ENCODE peak calls at places on chromosomes 13 and 19, in eight cellular contexts. I, C, Z, W, R, Q, L and V are unnamed samples.

GRCh38 chr19:50203281-50204080 is at the start of gene MYH14:
- DNase-seq in Q (peak; percentile 96), Z (peak; percentile 52), C (peak; percentile 84), W (no peak), R (peak; percentile 86), L (no peak), I (peak; percentile 70), V (no peak)

GRCh38 chr13:113288880-113289279 is 8.2 kb upstream of the LAMP1 start:
- DNase-seq in I (no peak), C (no peak), L (no peak), Z (no peak), R (no peak), Q (no peak), W (no peak), V (no peak)

GRCh38 chr13:61410669-61411297 is 4.9 kb downstream of the PCDH20 start:
- DNase-seq in Q (no peak), C (peak; percentile 29), R (no peak), L (peak; percentile 8), Z (no peak), W (no peak), I (peak; percentile 35), V (no peak)

GRCh38 chr19:33150852-33151518 is 19.1 kb downstream of the WDR88 start:
- DNase-seq in W (no peak), C (no peak), I (no peak), R (no peak), Q (no peak), Z (no peak), L (no peak), V (no peak)

GRCh38 chr13:73451120-73452029 is 392.6 kb downstream of the KLF5 start:
- DNase-seq in C (no peak), Z (no peak), I (no peak), R (no peak), W (no peak), L (no peak), Q (no peak), V (no peak)

GRCh38 chr13:101473458-101473857 is 21.0 kb downstream of the ITGBL1 start:
- DNase-seq in C (no peak), R (peak; percentile 36), L (peak; percentile 91), W (peak; percentile 63), Z (no peak), I (peak; percentile 67), Q (no peak), V (no peak)

GRCh38 chr13:43988302-43988701 is 108.6 kb downstream of the LACC1 start:
- DNase-seq in R (no peak), I (no peak), L (no peak), Z (no peak), C (no peak), Q (no peak), W (no peak), V (no peak)

GRCh38 chr13:75507027-75508001 is 25.3 kb upstream of the TBC1D4 start:
- DNase-seq in L (no peak), C (peak; percentile 10), R (no peak), Z (no peak), Q (no peak), I (no peak), W (no peak), V (no peak)

GRCh38 chr13:93304134-93304533 is 77.5 kb downstream of the GPC6 start:
- DNase-seq in Q (no peak), R (no peak), L (no peak), Z (no peak), C (no peak), W (no peak), I (no peak), V (no peak)

GRCh38 chr19:52494518-52494917 is 33.0 kb upstream of the ZNF808 start:
- DNase-seq in W (no peak), L (peak; percentile 2), R (no peak), Z (no peak), I (no peak), Q (no peak), C (no peak), V (no peak)
- H3K9me3 ChIP-seq in W (peaks cover 58% of the 10 kb centered on the region), L (peaks cover 40% of the 10 kb centered on the region), R (peaks cover 97% of the 10 kb centered on the region), Z (no peaks in the 10 kb centered on the region), I (no peaks in the 10 kb centered on the region), Q (no peaks in the 10 kb centered on the region), C (peaks cover 7% of the 10 kb centered on the region), V (peaks cover 3% of the 10 kb centered on the region)

GRCh38 chr19:43976732-43977131 is 7.3 kb upstream of the ZNF155 start:
- DNase-seq in R (no peak), L (no peak), Q (no peak), Z (no peak), I (no peak), W (no peak), C (no peak), V (no peak)
- H3K9me3 ChIP-seq in R (peaks cover 98% of the 10 kb centered on the region), L (peaks cover 18% of the 10 kb centered on the region), Q (peaks cover 42% of the 10 kb centered on the region), Z (no peaks in the 10 kb centered on the region), I (no peaks in the 10 kb centered on the region), W (peaks cover 9% of the 10 kb centered on the region), C (peaks cover 38% of the 10 kb centered on the region), V (no peaks in the 10 kb centered on the region)

DNA sequence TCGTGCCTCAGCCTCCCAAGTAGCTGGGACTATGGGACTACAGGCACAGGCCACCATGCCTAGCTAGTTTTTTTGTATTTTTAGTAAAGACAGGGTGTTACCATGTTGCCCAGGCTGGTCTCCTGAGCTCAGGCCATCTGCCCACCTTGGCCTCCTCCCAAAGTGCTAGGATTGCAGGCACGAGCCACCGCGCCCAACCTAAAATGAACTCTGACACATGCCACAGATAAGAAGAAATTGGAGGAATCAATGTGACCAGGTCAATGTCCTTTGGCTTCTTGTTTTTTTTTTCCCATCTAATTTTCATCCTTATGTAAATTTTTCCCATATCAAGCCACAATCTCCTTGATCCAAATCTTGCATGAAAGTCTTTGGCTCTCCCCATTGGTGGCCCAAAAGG is 68.1 kb upstream of the SOX21 start:
- DNase-seq in Q (no peak), R (no peak), Z (no peak), C (no peak), I (no peak), L (no peak), W (no peak), V (no peak)
- H3K9me3 ChIP-seq in Q (no peaks in the 10 kb centered on the region), R (peaks cover 8% of the 10 kb centered on the region), Z (no peaks in the 10 kb centered on the region), C (no peaks in the 10 kb centered on the region), I (no peaks in the 10 kb centered on the region), L (no peaks in the 10 kb centered on the region), W (no peaks in the 10 kb centered on the region), V (no peaks in the 10 kb centered on the region)

GRCh38 chr19:21902596-21902995 is 66.6 kb upstream of the ZNF43 start:
- DNase-seq in I (no peak), L (no peak), R (no peak), Q (no peak), C (no peak), Z (no peak), W (no peak), V (no peak)
- H3K9me3 ChIP-seq in I (no peaks in the 10 kb centered on the region), L (peaks cover 19% of the 10 kb centered on the region), R (peaks cover 63% of the 10 kb centered on the region), Q (no peaks in the 10 kb centered on the region), C (peaks cover 40% of the 10 kb centered on the region), Z (peaks cover 2% of the 10 kb centered on the region), W (peaks cover 22% of the 10 kb centered on the region), V (peaks cover 2% of the 10 kb centered on the region)